ENCODE peak calls at places on chromosomes 3 and 15, in five cellular contexts. E, B, X, O and Q are unnamed samples.

GRCh38 chr3:160183375-160184076 is 41.7 kb upstream of the C3orf80 start:
- DNase-seq in B (no peak), X (no peak), E (no peak), O (no peak), Q (no peak)

GRCh38 chr15:90266485-90266884 is 1.0 kb downstream of the NGRN start:
- DNase-seq in B (peak), E (no peak), X (no peak), O (no peak), Q (no peak)

GRCh38 chr3:181752202-181752671 is 40.5 kb downstream of the SOX2 start:
- DNase-seq in O (no peak), X (no peak), B (no peak), E (no peak), Q (peak)

GRCh38 chr15:38129531-38130199 is 123.0 kb upstream of the SPRED1 start:
- DNase-seq in B (peak), O (peak), X (peak), E (peak), Q (peak)

GRCh38 chr15:101183226-101183925 is 68.5 kb downstream of the CHSY1 start:
- DNase-seq in E (no peak), O (no peak), B (no peak), X (no peak), Q (no peak)

GRCh38 chr3:155065537-155065936 is 14.6 kb upstream of the MME start:
- DNase-seq in E (no peak), X (peak), O (no peak), B (peak), Q (no peak)

GRCh38 chr3:39810647-39811161 is 1.3 kb downstream of the MYRIP start:
- DNase-seq in E (no peak), B (no peak), X (no peak), O (no peak), Q (no peak)

GRCh38 chr3:11459147-11459837 is 184.4 kb downstream of the VGLL4 start:
- DNase-seq in O (no peak), B (peak), X (no peak), E (peak), Q (no peak)

GRCh38 chr15:41980654-41981323 is 8.4 kb upstream of the EHD4 start:
- DNase-seq in X (no peak), B (no peak), E (no peak), O (no peak), Q (no peak)

GRCh38 chr15:81255596-81255995 is 58.9 kb downstream of the IL16 start:
- DNase-seq in X (no peak), E (no peak), B (no peak), O (no peak), Q (no peak)

GRCh38 chr3:57972421-57973111 is 35.7 kb upstream of the FLNB start:
- DNase-seq in B (peak), O (no peak), X (peak), E (no peak), Q (no peak)